ENCODE peak calls at places on chromosomes 7 and 10, in eight cellular contexts. S is IMR-90; V is NCI-H1105; E is DMS79; I is stimulated activated naive B cell treated with anti-CD40 and anti-IgM and Interleukin-4, amounts not matched to agents 10 μg/mL and 1 μg/mL and 100 μg/mL, for 72 hours; M is activated CD8-positive, alpha-beta memory T cell treated with anti-CD3 and anti-CD28 coated beads for 1 hour; U is stimulated activated CD8-positive, alpha-beta memory T cell treated with anti-CD3 and anti-CD28 coated beads, Interleukin-15, amount 100 ng/mL, for 24 hours; X is mucosa of gallbladder. W is an unnamed sample.

GRCh38 chr7:119664601-119665000 is 608.4 kb upstream of the KCND2 start:
- DNase-seq in S (peak; percentile 70), X (no peak), E (no peak), M (no peak), I (no peak), V (no peak), U (no peak), W (peak; percentile 32)

GRCh38 chr7:141462958-141463357 is 88.3 kb upstream of the AGK start:
- DNase-seq in U (no peak), I (no peak), V (no peak), S (no peak), X (no peak), E (peak; percentile 25), M (no peak), W (no peak)

GRCh38 chr10:43884516-43885105 is 235.9 kb upstream of the ZNF32 start:
- DNase-seq in V (no peak), U (no peak), M (no peak), I (no peak), S (no peak), E (no peak), X (no peak), W (no peak)

GRCh38 chr7:131341690-131342089 is 14.0 kb downstream of the MKLN1 start:
- DNase-seq in U (no peak), I (no peak), E (no peak), S (no peak), M (no peak), V (no peak), X (no peak), W (no peak)

GRCh38 chr7:103388469-103389140 is 41.2 kb downstream of the PSMC2 start:
- DNase-seq in M (no peak), V (no peak), E (no peak), X (no peak), S (no peak), I (no peak), U (no peak), W (no peak)

GRCh38 chr7:111561659-111561908 is 708 bp downstream of the IMMP2L start:
- DNase-seq in U (no peak), I (no peak), V (no peak), X (no peak), S (no peak), E (no peak), M (no peak), W (no peak)

GRCh38 chr7:531777-532176 is 12.1 kb upstream of the PDGFA start:
- DNase-seq in X (no peak), I (peak; percentile 42), U (no peak), E (no peak), V (no peak), S (no peak), M (no peak), W (no peak)

GRCh38 chr7:73894851-73895441 is 34.0 kb downstream of the TMEM270 start:
- DNase-seq in I (no peak), X (no peak), S (peak; percentile 96), U (no peak), V (no peak), E (no peak), M (no peak), W (peak; percentile 82)

GRCh38 chr7:101134399-101134980 is 7.6 kb downstream of the SERPINE1 start:
- DNase-seq in V (no peak), S (no peak), E (peak; percentile 14), X (no peak), M (no peak), I (no peak), U (no peak), W (no peak)

GRCh38 chr7:24971333-24972165 is 8.4 kb downstream of the OSBPL3 start:
- DNase-seq in M (no peak), X (no peak), S (peak; percentile 96), E (no peak), V (no peak), U (no peak), I (no peak), W (peak; percentile 78)

GRCh38 chr10:12638103-12638502 is 288.8 kb downstream of the CAMK1D start:
- DNase-seq in U (no peak), E (no peak), V (no peak), X (peak; percentile 58), S (peak; percentile 31), I (no peak), M (no peak), W (no peak)

GRCh38 chr7:121329460-121330052 is 756 bp downstream of the WNT16 start:
- DNase-seq in M (no peak), X (no peak), S (no peak), E (no peak), I (peak; percentile 49), U (no peak), V (peak; percentile 70), W (no peak)

GRCh38 chr7:155533120-155533826 is 13.1 kb downstream of the CNPY1 start:
- DNase-seq in M (no peak), V (no peak), E (no peak), X (no peak), I (no peak), S (no peak), U (no peak), W (no peak)